ENCODE peak calls at places on chromosomes 2 and 18, in four cellular contexts. One of them, this sample, is unnamed.

GRCh38 chr18:7084080-7084765 is 33.4 kb downstream of the LAMA1 start:
- DNase-seq in dorsolateral prefrontal cortex: no peak
- DNase-seq in WTC11: no peak
- DNase-seq in body of pancreas: no peak
- DNase-seq in this sample: no peak

GRCh38 chr2:218607436-218608115 is at the start of gene PLCD4:
- DNase-seq in dorsolateral prefrontal cortex: no peak
- DNase-seq in WTC11: no peak
- DNase-seq in body of pancreas: peak
- DNase-seq in this sample: no peak

GRCh38 chr2:90207454-90208058 is 1516.1 kb downstream of the RPIA start:
- DNase-seq in dorsolateral prefrontal cortex: no peak
- DNase-seq in WTC11: no peak
- DNase-seq in body of pancreas: no peak
- DNase-seq in this sample: no peak

GRCh38 chr2:166057363-166058169 is 70.3 kb downstream of the SCN1A start:
- DNase-seq in dorsolateral prefrontal cortex: no peak
- DNase-seq in WTC11: no peak
- DNase-seq in body of pancreas: no peak
- DNase-seq in this sample: no peak

GRCh38 chr2:72015281-72015680 is 132.4 kb downstream of the CYP26B1 start:
- DNase-seq in dorsolateral prefrontal cortex: no peak
- DNase-seq in WTC11: no peak
- DNase-seq in body of pancreas: no peak
- DNase-seq in this sample: no peak

GRCh38 chr18:78976697-78977626 is 2.7 kb upstream of the SALL3 start:
- DNase-seq in dorsolateral prefrontal cortex: no peak
- DNase-seq in WTC11: no peak
- DNase-seq in body of pancreas: no peak
- DNase-seq in this sample: peak

GRCh38 chr2:2702385-2702784 is 371.3 kb upstream of the MYT1L start:
- DNase-seq in dorsolateral prefrontal cortex: no peak
- DNase-seq in WTC11: no peak
- DNase-seq in body of pancreas: no peak
- DNase-seq in this sample: no peak

GRCh38 chr2:195657634-195658540 is 861 bp downstream of the SLC39A10 start:
- DNase-seq in dorsolateral prefrontal cortex: peak
- DNase-seq in WTC11: peak
- DNase-seq in body of pancreas: peak
- DNase-seq in this sample: no peak

GRCh38 chr18:49613141-49613641 is 51.3 kb downstream of the LIPG start:
- DNase-seq in dorsolateral prefrontal cortex: no peak
- DNase-seq in WTC11: peak
- DNase-seq in body of pancreas: peak
- DNase-seq in this sample: no peak

GRCh38 chr2:86238354-86238753 is 39.1 kb downstream of the MRPL35 start:
- DNase-seq in dorsolateral prefrontal cortex: no peak
- DNase-seq in WTC11: no peak
- DNase-seq in body of pancreas: no peak
- DNase-seq in this sample: no peak

GRCh38 chr2:6826081-6826913 is 39.4 kb downstream of the CMPK2 start:
- DNase-seq in dorsolateral prefrontal cortex: no peak
- DNase-seq in WTC11: peak
- DNase-seq in body of pancreas: peak
- DNase-seq in this sample: no peak
- TF ChIP-seq CTCF in dorsolateral prefrontal cortex: peak
- TF ChIP-seq CTCF in WTC11: peak
- TF ChIP-seq CTCF in body of pancreas: peak
- TF ChIP-seq CTCF in this sample: peak

GRCh38 chr2:10239561-10239967 is 63.1 kb upstream of the HPCAL1 start:
- DNase-seq in dorsolateral prefrontal cortex: no peak
- DNase-seq in WTC11: peak
- DNase-seq in body of pancreas: no peak
- DNase-seq in this sample: peak
- TF ChIP-seq CTCF in dorsolateral prefrontal cortex: no peak
- TF ChIP-seq CTCF in WTC11: peak
- TF ChIP-seq CTCF in body of pancreas: no peak
- TF ChIP-seq CTCF in this sample: no peak

GRCh38 chr2:143431316-143431715 is 302.1 kb downstream of the ARHGAP15 start:
- DNase-seq in dorsolateral prefrontal cortex: no peak
- DNase-seq in WTC11: no peak
- DNase-seq in body of pancreas: no peak
- DNase-seq in this sample: no peak

GRCh38 chr2:143426296-143426695 is 297.1 kb downstream of the ARHGAP15 start:
- DNase-seq in dorsolateral prefrontal cortex: no peak
- DNase-seq in WTC11: no peak
- DNase-seq in body of pancreas: no peak
- DNase-seq in this sample: no peak

GRCh38 chr2:143425896-143426295 is 296.7 kb downstream of the ARHGAP15 start:
- DNase-seq in dorsolateral prefrontal cortex: no peak
- DNase-seq in WTC11: no peak
- DNase-seq in body of pancreas: no peak
- DNase-seq in this sample: no peak

GRCh38 chr2:143429932-143430331 is 300.7 kb downstream of the ARHGAP15 start:
- DNase-seq in dorsolateral prefrontal cortex: no peak
- DNase-seq in WTC11: no peak
- DNase-seq in body of pancreas: peak
- DNase-seq in this sample: no peak

DNA sequence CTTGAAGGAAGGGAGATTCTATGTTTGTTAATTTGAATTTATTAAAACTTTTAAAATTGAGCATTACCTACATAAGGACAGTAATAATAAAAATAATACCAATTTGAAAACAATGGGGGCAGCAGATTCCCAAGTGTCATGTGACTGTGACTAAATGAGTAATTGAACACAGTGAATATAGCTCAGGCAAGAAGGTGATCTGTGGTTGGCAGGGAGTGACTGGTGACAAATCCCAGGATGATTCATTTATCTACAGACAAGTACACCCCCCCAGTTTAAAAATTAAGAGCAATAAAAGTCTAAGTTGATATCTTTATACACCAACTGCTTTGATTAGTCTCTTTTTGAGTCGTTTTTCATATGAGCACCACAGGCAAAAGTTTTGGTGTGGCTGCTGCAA is 299.5 kb downstream of the ARHGAP15 start:
- DNase-seq in dorsolateral prefrontal cortex: no peak
- DNase-seq in WTC11: no peak
- DNase-seq in body of pancreas: no peak
- DNase-seq in this sample: no peak
- TF ChIP-seq CTCF in dorsolateral prefrontal cortex: no peak
- TF ChIP-seq CTCF in WTC11: no peak
- TF ChIP-seq CTCF in body of pancreas: no peak
- TF ChIP-seq CTCF in this sample: no peak

GRCh38 chr2:136019304-136019703 is 33.9 kb upstream of the DARS1 start:
- DNase-seq in dorsolateral prefrontal cortex: no peak
- DNase-seq in WTC11: no peak
- DNase-seq in body of pancreas: no peak
- DNase-seq in this sample: no peak
- TF ChIP-seq CTCF in dorsolateral prefrontal cortex: no peak
- TF ChIP-seq CTCF in WTC11: no peak
- TF ChIP-seq CTCF in body of pancreas: no peak
- TF ChIP-seq CTCF in this sample: no peak

DNA sequence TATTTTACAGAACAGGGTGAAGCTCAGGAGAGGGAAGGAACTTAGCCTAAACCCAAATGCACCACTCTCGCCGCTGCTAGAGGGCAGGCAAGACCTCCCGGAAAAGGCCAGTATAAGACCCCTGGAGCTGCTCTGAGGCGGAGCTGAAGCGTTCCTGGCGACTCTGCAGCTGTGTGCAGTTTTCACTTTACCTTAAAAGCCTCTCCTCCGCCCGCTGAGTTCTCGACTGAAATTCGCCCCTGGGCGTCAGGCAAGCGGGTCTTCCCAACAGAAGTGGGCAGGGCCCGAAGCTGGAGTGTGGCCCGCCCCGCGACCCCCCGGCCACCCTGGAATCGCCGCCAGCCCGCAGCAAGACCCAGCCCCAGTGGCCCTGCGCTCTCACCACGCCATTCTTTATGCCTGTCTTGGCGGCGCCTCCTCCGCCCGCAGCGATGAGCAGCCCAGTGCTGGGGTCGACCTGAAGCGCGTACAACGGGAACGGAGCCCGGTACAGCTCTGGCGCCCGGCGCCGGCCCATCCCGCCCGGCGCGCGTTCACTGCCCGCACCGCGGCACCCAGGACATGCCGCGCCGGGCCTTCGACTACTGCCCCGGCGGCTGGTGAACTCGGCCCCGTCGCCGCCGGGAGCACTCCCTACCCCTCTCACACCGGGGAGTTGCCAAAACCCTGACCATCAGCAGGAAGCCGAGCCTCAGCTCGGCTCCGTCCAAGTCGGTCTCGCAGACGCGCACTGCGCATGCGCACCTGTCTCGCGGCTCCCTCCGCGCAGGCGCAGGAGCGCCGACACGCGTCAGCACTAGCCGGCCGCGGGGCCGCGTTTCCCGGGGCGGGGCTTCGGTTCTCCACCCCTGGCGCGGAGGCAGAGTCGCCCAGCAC is at the start of gene PREB:
- DNase-seq in dorsolateral prefrontal cortex: peak
- DNase-seq in WTC11: peak
- DNase-seq in body of pancreas: peak
- DNase-seq in this sample: peak
- TF ChIP-seq CTCF in dorsolateral prefrontal cortex: peak
- TF ChIP-seq CTCF in WTC11: no peak
- TF ChIP-seq CTCF in body of pancreas: no peak
- TF ChIP-seq CTCF in this sample: peak

GRCh38 chr2:61763605-61764034 is 90.2 kb downstream of the FAM161A start:
- DNase-seq in dorsolateral prefrontal cortex: peak
- DNase-seq in WTC11: no peak
- DNase-seq in body of pancreas: peak
- DNase-seq in this sample: no peak
- TF ChIP-seq CTCF in dorsolateral prefrontal cortex: no peak
- TF ChIP-seq CTCF in WTC11: no peak
- TF ChIP-seq CTCF in body of pancreas: no peak
- TF ChIP-seq CTCF in this sample: peak

This sample was measured in chondrocyte.